ENCODE peak calls at places on chromosome 22, in ten cellular contexts. One of them, this sample, is unnamed.
A peak's percentile ranks its signal among the peaks of the same experiment; 100 is the strongest.

GRCh38 chr22:19805821-19806212 is 45.2 kb downstream of the TBX1 start:
- DNase-seq in suprapubic skin: peak; percentile 58
- DNase-seq in NAMALWA: no peak
- DNase-seq in colonic mucosa: no peak
- DNase-seq in AG10803: no peak
- DNase-seq in activated CD4-positive, alpha-beta T cell treated with anti-CD3 and anti-CD28 coated beads for 36 hours: no peak
- DNase-seq in NCI-H460: no peak
- DNase-seq in adipocyte: no peak
- DNase-seq in cardiac muscle cell: no peak
- DNase-seq in fibroblast of the aortic adventitia: no peak
- DNase-seq in this sample: no peak

GRCh38 chr22:25067851-25068421 is 115.4 kb downstream of the KIAA1671 start:
- DNase-seq in suprapubic skin: no peak
- DNase-seq in NAMALWA: no peak
- DNase-seq in colonic mucosa: no peak
- DNase-seq in AG10803: no peak
- DNase-seq in activated CD4-positive, alpha-beta T cell treated with anti-CD3 and anti-CD28 coated beads for 36 hours: peak; percentile 90
- DNase-seq in NCI-H460: no peak
- DNase-seq in adipocyte: no peak
- DNase-seq in cardiac muscle cell: no peak
- DNase-seq in fibroblast of the aortic adventitia: no peak
- DNase-seq in this sample: no peak

GRCh38 chr22:44554411-44554810 is 56.4 kb upstream of the RTL6 start:
- DNase-seq in suprapubic skin: peak; percentile 39
- DNase-seq in NAMALWA: no peak
- DNase-seq in colonic mucosa: no peak
- DNase-seq in AG10803: no peak
- DNase-seq in activated CD4-positive, alpha-beta T cell treated with anti-CD3 and anti-CD28 coated beads for 36 hours: no peak
- DNase-seq in NCI-H460: no peak
- DNase-seq in adipocyte: no peak
- DNase-seq in cardiac muscle cell: no peak
- DNase-seq in fibroblast of the aortic adventitia: no peak
- DNase-seq in this sample: no peak

GRCh38 chr22:33443688-33444087 is 385.5 kb upstream of the SYN3 start:
- DNase-seq in suprapubic skin: no peak
- DNase-seq in NAMALWA: no peak
- DNase-seq in colonic mucosa: no peak
- DNase-seq in AG10803: no peak
- DNase-seq in activated CD4-positive, alpha-beta T cell treated with anti-CD3 and anti-CD28 coated beads for 36 hours: no peak
- DNase-seq in NCI-H460: no peak
- DNase-seq in adipocyte: no peak
- DNase-seq in cardiac muscle cell: no peak
- DNase-seq in fibroblast of the aortic adventitia: no peak
- DNase-seq in this sample: no peak

GRCh38 chr22:50621948-50622722 is 5.8 kb downstream of the ARSA start:
- DNase-seq in suprapubic skin: peak; percentile 54
- DNase-seq in NAMALWA: peak; percentile 58
- DNase-seq in colonic mucosa: peak; percentile 62
- DNase-seq in AG10803: no peak
- DNase-seq in activated CD4-positive, alpha-beta T cell treated with anti-CD3 and anti-CD28 coated beads for 36 hours: peak; percentile 68
- DNase-seq in NCI-H460: no peak
- DNase-seq in adipocyte: peak; percentile 24
- DNase-seq in cardiac muscle cell: no peak
- DNase-seq in fibroblast of the aortic adventitia: no peak
- DNase-seq in this sample: no peak

GRCh38 chr22:44542561-44543222 is 44.7 kb upstream of the RTL6 start:
- DNase-seq in suprapubic skin: peak; percentile 39
- DNase-seq in NAMALWA: no peak
- DNase-seq in colonic mucosa: no peak
- DNase-seq in AG10803: no peak
- DNase-seq in activated CD4-positive, alpha-beta T cell treated with anti-CD3 and anti-CD28 coated beads for 36 hours: no peak
- DNase-seq in NCI-H460: no peak
- DNase-seq in adipocyte: no peak
- DNase-seq in cardiac muscle cell: no peak
- DNase-seq in fibroblast of the aortic adventitia: no peak
- DNase-seq in this sample: no peak

GRCh38 chr22:42437488-42438292 is 5.5 kb upstream of the NFAM1 start:
- DNase-seq in suprapubic skin: peak; percentile 90
- DNase-seq in NAMALWA: peak; percentile 89
- DNase-seq in colonic mucosa: peak; percentile 84
- DNase-seq in AG10803: peak; percentile 18
- DNase-seq in activated CD4-positive, alpha-beta T cell treated with anti-CD3 and anti-CD28 coated beads for 36 hours: peak; percentile 88
- DNase-seq in NCI-H460: peak; percentile 50
- DNase-seq in adipocyte: peak; percentile 84
- DNase-seq in cardiac muscle cell: peak; percentile 57
- DNase-seq in fibroblast of the aortic adventitia: peak; percentile 47
- DNase-seq in this sample: peak; percentile 83

GRCh38 chr22:28560005-28560742 is 119.5 kb downstream of the TTC28 start:
- DNase-seq in suprapubic skin: no peak
- DNase-seq in NAMALWA: no peak
- DNase-seq in colonic mucosa: no peak
- DNase-seq in AG10803: peak; percentile 64
- DNase-seq in activated CD4-positive, alpha-beta T cell treated with anti-CD3 and anti-CD28 coated beads for 36 hours: no peak
- DNase-seq in NCI-H460: no peak
- DNase-seq in adipocyte: peak; percentile 60
- DNase-seq in cardiac muscle cell: peak; percentile 71
- DNase-seq in fibroblast of the aortic adventitia: peak; percentile 78
- DNase-seq in this sample: no peak

GRCh38 chr22:25833676-25834075 is 91.7 kb downstream of the MYO18B start:
- DNase-seq in suprapubic skin: no peak
- DNase-seq in NAMALWA: no peak
- DNase-seq in colonic mucosa: no peak
- DNase-seq in AG10803: no peak
- DNase-seq in activated CD4-positive, alpha-beta T cell treated with anti-CD3 and anti-CD28 coated beads for 36 hours: no peak
- DNase-seq in NCI-H460: no peak
- DNase-seq in adipocyte: no peak
- DNase-seq in cardiac muscle cell: no peak
- DNase-seq in fibroblast of the aortic adventitia: no peak
- DNase-seq in this sample: no peak

GRCh38 chr22:17159504-17159951 is 451 bp upstream of the HDHD5 start:
- DNase-seq in suprapubic skin: peak; percentile 82
- DNase-seq in NAMALWA: no peak
- DNase-seq in colonic mucosa: peak; percentile 69
- DNase-seq in AG10803: peak; percentile 46
- DNase-seq in activated CD4-positive, alpha-beta T cell treated with anti-CD3 and anti-CD28 coated beads for 36 hours: peak; percentile 90
- DNase-seq in NCI-H460: peak; percentile 13
- DNase-seq in adipocyte: peak; percentile 35
- DNase-seq in cardiac muscle cell: peak; percentile 55
- DNase-seq in fibroblast of the aortic adventitia: peak; percentile 40
- DNase-seq in this sample: no peak

GRCh38 chr22:25546751-25547150 is 17.7 kb upstream of the GRK3 start:
- DNase-seq in suprapubic skin: no peak
- DNase-seq in NAMALWA: no peak
- DNase-seq in colonic mucosa: no peak
- DNase-seq in AG10803: no peak
- DNase-seq in activated CD4-positive, alpha-beta T cell treated with anti-CD3 and anti-CD28 coated beads for 36 hours: no peak
- DNase-seq in NCI-H460: no peak
- DNase-seq in adipocyte: no peak
- DNase-seq in cardiac muscle cell: no peak
- DNase-seq in fibroblast of the aortic adventitia: no peak
- DNase-seq in this sample: no peak

GRCh38 chr22:30088468-30088867 is 8.2 kb downstream of the HORMAD2 start:
- DNase-seq in suprapubic skin: no peak
- DNase-seq in NAMALWA: no peak
- DNase-seq in colonic mucosa: no peak
- DNase-seq in AG10803: no peak
- DNase-seq in activated CD4-positive, alpha-beta T cell treated with anti-CD3 and anti-CD28 coated beads for 36 hours: no peak
- DNase-seq in NCI-H460: no peak
- DNase-seq in adipocyte: no peak
- DNase-seq in cardiac muscle cell: no peak
- DNase-seq in fibroblast of the aortic adventitia: no peak
- DNase-seq in this sample: no peak

GRCh38 chr22:27992294-27993165 is 73.5 kb upstream of the PITPNB start:
- DNase-seq in suprapubic skin: peak; percentile 54
- DNase-seq in NAMALWA: no peak
- DNase-seq in colonic mucosa: no peak
- DNase-seq in AG10803: no peak
- DNase-seq in activated CD4-positive, alpha-beta T cell treated with anti-CD3 and anti-CD28 coated beads for 36 hours: no peak
- DNase-seq in NCI-H460: no peak
- DNase-seq in adipocyte: no peak
- DNase-seq in cardiac muscle cell: no peak
- DNase-seq in fibroblast of the aortic adventitia: no peak
- DNase-seq in this sample: no peak

GRCh38 chr22:49535527-49536125 is 292.0 kb downstream of the BRD1 start:
- DNase-seq in suprapubic skin: peak; percentile 26
- DNase-seq in NAMALWA: no peak
- DNase-seq in colonic mucosa: no peak
- DNase-seq in AG10803: no peak
- DNase-seq in activated CD4-positive, alpha-beta T cell treated with anti-CD3 and anti-CD28 coated beads for 36 hours: no peak
- DNase-seq in NCI-H460: no peak
- DNase-seq in adipocyte: no peak
- DNase-seq in cardiac muscle cell: no peak
- DNase-seq in fibroblast of the aortic adventitia: no peak
- DNase-seq in this sample: no peak

GRCh38 chr22:29503811-29504372 is 23.9 kb downstream of the NEFH start:
- DNase-seq in suprapubic skin: no peak
- DNase-seq in NAMALWA: no peak
- DNase-seq in colonic mucosa: peak; percentile 29
- DNase-seq in AG10803: peak; percentile 81
- DNase-seq in activated CD4-positive, alpha-beta T cell treated with anti-CD3 and anti-CD28 coated beads for 36 hours: no peak
- DNase-seq in NCI-H460: peak; percentile 34
- DNase-seq in adipocyte: peak; percentile 82
- DNase-seq in cardiac muscle cell: peak; percentile 85
- DNase-seq in fibroblast of the aortic adventitia: peak; percentile 78
- DNase-seq in this sample: no peak

GRCh38 chr22:17198188-17199130 is 20.8 kb downstream of the ADA2 start:
- DNase-seq in suprapubic skin: no peak
- DNase-seq in NAMALWA: no peak
- DNase-seq in colonic mucosa: no peak
- DNase-seq in AG10803: no peak
- DNase-seq in activated CD4-positive, alpha-beta T cell treated with anti-CD3 and anti-CD28 coated beads for 36 hours: no peak
- DNase-seq in NCI-H460: no peak
- DNase-seq in adipocyte: no peak
- DNase-seq in cardiac muscle cell: peak; percentile 59
- DNase-seq in fibroblast of the aortic adventitia: peak; percentile 9
- DNase-seq in this sample: peak; percentile 90

GRCh38 chr22:17712441-17712840 is 61.8 kb downstream of the BID start:
- DNase-seq in suprapubic skin: no peak
- DNase-seq in NAMALWA: no peak
- DNase-seq in colonic mucosa: no peak
- DNase-seq in AG10803: peak; percentile 23
- DNase-seq in activated CD4-positive, alpha-beta T cell treated with anti-CD3 and anti-CD28 coated beads for 36 hours: no peak
- DNase-seq in NCI-H460: no peak
- DNase-seq in adipocyte: peak; percentile 45
- DNase-seq in cardiac muscle cell: peak; percentile 38
- DNase-seq in fibroblast of the aortic adventitia: peak; percentile 53
- DNase-seq in this sample: no peak

GRCh38 chr22:48779661-48780596 is 1047.7 kb downstream of the BRD1 start:
- DNase-seq in suprapubic skin: no peak
- DNase-seq in NAMALWA: no peak
- DNase-seq in colonic mucosa: no peak
- DNase-seq in AG10803: no peak
- DNase-seq in activated CD4-positive, alpha-beta T cell treated with anti-CD3 and anti-CD28 coated beads for 36 hours: no peak
- DNase-seq in NCI-H460: no peak
- DNase-seq in adipocyte: no peak
- DNase-seq in cardiac muscle cell: no peak
- DNase-seq in fibroblast of the aortic adventitia: no peak
- DNase-seq in this sample: no peak